ENCODE peak calls at places on chromosomes 12 and 14, in ten cellular contexts. I is GM23338, M is choroid plexus epithelial cell, X is epithelial cell of esophagus, E is suprapubic skin, Z is glutamatergic neuron, Y is A549, O is uterus, F is dorsolateral prefrontal cortex, B is heart right ventricle. G is an unnamed sample.
A peak's percentile ranks its signal among the peaks of the same experiment; 100 is the strongest.

GRCh38 chr12:25286837-25287236 is 36.1 kb upstream of the KRAS start:
- DNase-seq in B (no peak), X (peak; percentile 88), F (no peak), I (no peak), M (no peak), O (no peak), E (no peak), Y (no peak), Z (no peak), G (no peak)

GRCh38 chr14:71563754-71564153 is 368.5 kb upstream of the RGS6 start:
- DNase-seq in Z (no peak), Y (no peak), F (no peak), O (no peak), X (peak; percentile 18), E (no peak), I (no peak), M (no peak), B (no peak), G (no peak)

GRCh38 chr12:98595152-98595988 is 1.9 kb downstream of the SLC25A3 start:
- DNase-seq in M (peak; percentile 80), O (no peak), E (no peak), Z (no peak), F (no peak), X (peak; percentile 63), Y (no peak), B (no peak), I (no peak), G (no peak)

GRCh38 chr14:23061995-23062394 is 4.7 kb upstream of the CDH24 start:
- DNase-seq in X (peak; percentile 93), O (peak; percentile 88), B (no peak), I (no peak), Z (no peak), Y (peak; percentile 84), M (peak; percentile 98), F (no peak), E (peak; percentile 71), G (no peak)

GRCh38 chr12:93886533-93887511 is 209.6 kb downstream of the CRADD start:
- DNase-seq in O (no peak), F (no peak), I (no peak), E (no peak), B (no peak), M (peak; percentile 68), Z (no peak), X (no peak), Y (no peak), G (no peak)

GRCh38 chr14:21149641-21150367 is 6.1 kb downstream of the OR5AU1 start:
- DNase-seq in B (no peak), F (no peak), Z (no peak), X (no peak), E (no peak), I (no peak), M (no peak), O (no peak), Y (no peak), G (no peak)

GRCh38 chr14:100288382-100289185 is 17.7 kb downstream of the SLC25A29 start:
- DNase-seq in M (no peak), E (peak; percentile 51), X (no peak), F (peak; percentile 24), Z (no peak), O (no peak), I (no peak), Y (no peak), B (no peak), G (peak; percentile 29)

GRCh38 chr14:36538051-36538450 is 18.0 kb upstream of the NKX2-1 start:
- DNase-seq in F (no peak), X (no peak), M (no peak), I (no peak), E (no peak), Y (no peak), B (no peak), Z (no peak), O (no peak), G (no peak)

GRCh38 chr12:108573310-108573709 is 10.9 kb downstream of the ISCU start:
- DNase-seq in I (no peak), F (no peak), O (no peak), X (no peak), Y (no peak), M (no peak), E (no peak), B (no peak), Z (no peak), G (no peak)

GRCh38 chr14:88454886-88455285 is 69.4 kb downstream of the SPATA7 start:
- DNase-seq in I (no peak), F (no peak), Y (no peak), B (no peak), X (no peak), M (no peak), O (no peak), E (no peak), Z (no peak), G (no peak)

GRCh38 chr12:49198431-49199155 is 9.7 kb upstream of the TUBA1A start:
- DNase-seq in X (peak; percentile 35), F (peak; percentile 79), E (no peak), I (peak; percentile 63), Y (no peak), M (peak; percentile 73), O (peak; percentile 46), B (peak; percentile 48), Z (no peak), G (peak; percentile 18)

GRCh38 chr12:92471551-92471950 is 231.2 kb upstream of the PLEKHG7 start:
- DNase-seq in O (no peak), Y (no peak), Z (no peak), M (no peak), B (no peak), X (no peak), F (no peak), I (no peak), E (no peak), G (no peak)

GRCh38 chr14:55123101-55123500 is 6.0 kb upstream of the LGALS3 start:
- DNase-seq in F (no peak), Y (no peak), B (no peak), I (no peak), E (no peak), Z (no peak), X (peak; percentile 69), M (peak; percentile 93), O (peak; percentile 56), G (no peak)

DNA sequence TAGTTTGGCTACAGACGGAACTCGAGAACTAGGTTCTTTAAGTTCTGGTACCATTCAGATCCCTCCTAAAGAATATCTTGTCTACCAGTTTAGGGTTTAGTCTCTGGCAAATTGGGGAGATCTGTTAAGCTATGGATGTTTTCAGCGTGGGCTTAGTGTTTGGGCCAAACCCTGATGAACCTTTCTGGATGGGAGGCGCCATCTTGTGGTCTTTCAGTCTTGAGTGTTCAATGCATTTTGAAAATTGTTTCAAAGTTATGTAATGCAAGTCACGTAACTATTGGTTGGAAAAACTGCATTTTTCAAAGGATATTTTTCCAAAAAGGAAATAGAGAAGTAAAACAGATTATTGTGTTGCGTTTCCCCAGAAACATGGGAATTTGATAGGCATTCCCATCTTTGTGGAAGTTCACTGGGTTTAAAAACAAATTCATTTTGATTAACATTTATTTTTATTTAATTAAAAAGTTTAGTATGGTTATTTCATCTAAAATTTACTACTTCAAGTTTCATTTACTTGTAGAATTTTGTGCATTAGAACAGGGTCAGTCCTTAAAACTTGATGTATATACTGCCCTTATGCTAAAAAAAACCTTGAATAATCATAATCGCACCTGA is 169.0 kb downstream of the PRIMA1 start:
- DNase-seq in I (peak; percentile 78), Y (peak; percentile 62), Z (peak; percentile 45), M (peak; percentile 71), B (no peak), E (no peak), O (no peak), F (peak; percentile 38), X (peak; percentile 59), G (no peak)
- TF ChIP-seq CTCF in I (peak; percentile 78), Y (peak; percentile 72), Z (peak; percentile 48), M (peak; percentile 77), B (peak; percentile 64), E (peak; percentile 37), O (peak; percentile 25), F (peak; percentile 63), X (peak; percentile 66), G (peak; percentile 78)

DNA sequence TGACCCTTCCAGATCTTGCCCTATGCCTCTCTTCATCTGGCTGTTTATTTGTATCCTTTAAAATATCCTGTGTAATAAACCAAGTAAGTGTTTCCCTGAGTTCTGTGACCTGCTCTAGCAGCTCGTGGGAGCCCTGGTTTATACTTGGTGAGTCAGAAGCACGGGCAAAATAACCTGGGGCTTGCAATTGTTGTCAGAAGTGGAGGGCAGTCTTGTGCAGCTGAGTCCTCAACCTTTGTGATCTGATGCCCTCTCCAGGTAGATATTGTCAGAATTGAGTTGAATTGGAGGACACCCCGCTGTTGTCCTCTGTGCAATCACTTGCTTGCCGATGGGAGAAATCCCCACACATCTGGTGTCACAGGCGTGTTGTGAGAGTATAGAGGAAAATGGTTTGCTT is 62.5 kb upstream of the PRICKLE1 start:
- DNase-seq in M (no peak), E (no peak), I (no peak), Z (no peak), O (no peak), B (no peak), X (peak; percentile 52), F (no peak), Y (peak; percentile 14), G (no peak)
- TF ChIP-seq CTCF in M (no peak), E (no peak), I (no peak), Z (no peak), O (no peak), B (no peak), X (no peak), F (no peak), Y (no peak), G (no peak)

DNA sequence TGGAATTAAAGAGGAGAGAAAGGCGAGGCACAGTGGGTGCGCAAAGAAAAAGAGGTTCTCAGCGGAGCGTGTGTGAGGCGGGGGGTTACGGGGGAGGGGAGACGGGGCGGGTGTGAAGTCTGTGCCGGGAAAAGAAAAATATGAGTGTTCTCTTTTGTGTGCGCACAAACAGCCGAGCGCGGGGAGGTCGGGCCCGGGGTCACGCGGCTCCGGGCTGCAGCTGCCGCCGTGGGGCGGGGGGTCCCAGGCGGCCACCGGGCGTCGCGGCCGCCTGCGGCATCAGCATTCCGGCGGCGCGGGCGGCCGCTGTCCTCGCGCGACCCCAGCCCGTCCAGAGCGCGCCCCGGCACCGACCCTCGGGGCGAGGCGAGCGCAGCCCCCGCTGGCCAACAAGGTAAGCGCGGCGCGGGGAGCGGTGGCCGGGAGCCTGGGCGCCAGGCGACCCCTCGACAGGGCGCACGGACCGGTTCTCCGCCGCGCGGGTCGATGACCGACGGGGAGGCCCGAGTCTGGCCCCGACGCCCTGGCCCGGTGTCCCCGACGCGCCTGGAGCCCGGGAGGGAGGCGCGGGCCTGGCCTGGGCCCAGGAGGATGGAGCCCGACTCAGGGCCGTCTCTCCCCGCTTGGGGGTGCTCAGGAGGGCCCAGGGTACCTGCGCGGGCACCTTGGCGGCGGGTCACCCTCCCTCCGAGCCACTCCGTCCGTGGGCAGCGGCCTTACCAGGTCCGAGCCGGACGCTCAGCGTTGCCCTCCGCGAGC is 103.9 kb upstream of the DIO3 start:
- DNase-seq in O (no peak), M (no peak), F (no peak), I (peak; percentile 59), B (no peak), X (no peak), Z (no peak), E (no peak), Y (no peak), G (peak; percentile 81)
- TF ChIP-seq CTCF in O (no peak), M (no peak), F (no peak), I (no peak), B (no peak), X (no peak), Z (no peak), E (no peak), Y (no peak), G (no peak)

DNA sequence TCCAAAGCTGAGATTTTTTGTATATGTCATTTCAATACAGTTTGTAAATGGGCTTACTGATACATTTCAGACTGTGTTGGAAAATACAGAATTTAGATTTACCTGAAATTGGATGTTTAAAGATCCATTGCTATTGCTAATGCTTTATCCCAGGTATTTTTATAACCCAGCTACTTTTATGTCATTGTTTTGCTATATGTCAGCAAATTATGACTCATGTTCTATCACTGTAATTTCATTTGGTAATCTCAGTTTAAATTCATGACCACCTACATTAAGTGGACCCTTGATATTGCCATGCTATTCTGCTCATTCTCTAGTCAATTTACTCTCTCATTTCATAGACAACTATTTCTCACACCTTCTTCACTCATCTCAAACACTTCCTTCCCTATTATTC is 281.2 kb downstream of the IPO8 start:
- DNase-seq in X (no peak), I (no peak), F (no peak), Y (no peak), Z (no peak), E (no peak), M (no peak), B (no peak), O (no peak), G (no peak)
- TF ChIP-seq CTCF in X (no peak), I (no peak), F (no peak), Y (no peak), Z (no peak), E (no peak), M (no peak), B (no peak), O (no peak), G (no peak)

G was measured in chondrocyte.